ENCODE peak calls at places on chromosomes 11 and 22, in seven cellular contexts. W is transverse colon, D is GM23248, X is AG10803, I is GM06990, A is SK-N-MC, U is BJ. N is an unnamed sample.

GRCh38 chr11:64676253-64676615 is 46.8 kb downstream of the NRXN2 start:
- DNase-seq in D (no peak), U (no peak), X (no peak), A (no peak), W (no peak), I (no peak), N (no peak)

GRCh38 chr11:79438631-79439429 is 2.0 kb downstream of the TENM4 start:
- DNase-seq in U (no peak), X (peak; percentile 48), A (no peak), D (peak; percentile 50), W (peak; percentile 18), I (peak; percentile 25), N (peak; percentile 72)

GRCh38 chr11:130638048-130638447 is 189.6 kb downstream of the ADAMTS15 start:
- DNase-seq in W (no peak), X (no peak), U (no peak), D (no peak), I (no peak), A (no peak), N (no peak)

GRCh38 chr11:126438691-126439090 is 83.2 kb downstream of the ST3GAL4 start:
- DNase-seq in W (no peak), X (no peak), A (no peak), I (no peak), D (peak; percentile 57), U (no peak), N (no peak)

GRCh38 chr11:126257764-126258163 is 10.9 kb downstream of the SRPRA start:
- DNase-seq in A (no peak), X (peak; percentile 64), W (no peak), I (no peak), U (peak; percentile 30), D (peak; percentile 71), N (no peak)

GRCh38 chr11:47243454-47243853 is 5.2 kb downstream of the ACP2 start:
- DNase-seq in U (no peak), D (no peak), W (no peak), A (no peak), X (no peak), I (no peak), N (no peak)

GRCh38 chr22:41445171-41446056 is 1.2 kb downstream of the TOB2 start:
- DNase-seq in A (no peak), I (peak; percentile 34), W (peak; percentile 31), U (no peak), D (peak; percentile 57), X (no peak), N (peak; percentile 50)

GRCh38 chr22:32700186-32700882 is 101.2 kb upstream of the TIMP3 start:
- DNase-seq in U (no peak), I (no peak), D (peak; percentile 64), W (no peak), A (no peak), X (peak; percentile 73), N (no peak)

GRCh38 chr11:92739020-92739419 is 230.4 kb upstream of the MTNR1B start:
- DNase-seq in A (no peak), X (peak; percentile 77), D (peak; percentile 32), W (no peak), I (no peak), U (peak; percentile 19), N (no peak)

GRCh38 chr22:32333141-32333768 is 24.4 kb upstream of the RFPL3 start:
- DNase-seq in X (no peak), D (no peak), U (no peak), I (no peak), W (no peak), A (no peak), N (no peak)

GRCh38 chr22:46053563-46054090 is 76.7 kb upstream of the WNT7B start:
- DNase-seq in U (no peak), D (peak; percentile 87), I (peak; percentile 65), X (peak; percentile 64), W (peak; percentile 84), A (no peak), N (peak; percentile 65)

GRCh38 chr11:73359930-73360742 is 16.1 kb upstream of the RELT start:
- DNase-seq in A (no peak), W (no peak), I (no peak), D (peak; percentile 61), U (no peak), X (peak; percentile 45), N (peak; percentile 94)

GRCh38 chr22:18954941-18955571 is 19.0 kb upstream of the PRODH start:
- DNase-seq in W (no peak), X (no peak), I (no peak), A (no peak), U (no peak), D (no peak), N (peak; percentile 57)

GRCh38 chr11:503179-503981 is 3.7 kb downstream of the RNH1 start:
- DNase-seq in A (no peak), X (peak; percentile 87), U (no peak), W (peak; percentile 54), I (peak; percentile 62), D (peak; percentile 90), N (no peak)

GRCh38 chr22:24101966-24102365 is 79.3 kb upstream of the SUSD2 start:
- DNase-seq in D (peak; percentile 9), U (no peak), I (no peak), X (no peak), W (no peak), A (no peak), N (no peak)

GRCh38 chr11:75055511-75055910 is 41.2 kb downstream of the OR2AT4 start:
- DNase-seq in W (no peak), X (no peak), D (peak; percentile 56), U (no peak), A (no peak), I (no peak), N (no peak)

GRCh38 chr11:14346303-14346702 is 12.7 kb downstream of the RRAS2 start:
- DNase-seq in U (no peak), I (no peak), D (no peak), W (no peak), A (no peak), X (no peak), N (no peak)
- H3K4me3 ChIP-seq in U (no peak overlapping the region), I (no peak overlapping the region), D (no peak overlapping the region), W (no peak overlapping the region), A (no peak overlapping the region), X (no peak overlapping the region), N (no peak overlapping the region)

GRCh38 chr11:70826541-70826943 is 425.8 kb downstream of the SHANK2 start:
- DNase-seq in X (no peak), D (peak; percentile 14), W (no peak), A (no peak), U (no peak), I (no peak), N (peak; percentile 93)

GRCh38 chr11:70824590-70825300 is 426.4 kb downstream of the CTTN start:
- DNase-seq in A (no peak), D (no peak), U (no peak), I (no peak), X (no peak), W (no peak), N (peak; percentile 80)

GRCh38 chr11:70828498-70829159 is 423.7 kb downstream of the SHANK2 start:
- DNase-seq in U (no peak), D (peak; percentile 23), X (peak; percentile 1), I (no peak), W (peak; percentile 20), A (no peak), N (no peak)

GRCh38 chr11:70825893-70826540 is 426.4 kb downstream of the SHANK2 start:
- DNase-seq in U (no peak), W (no peak), X (no peak), D (peak; percentile 3), I (no peak), A (no peak), N (peak; percentile 81)

GRCh38 chr11:70826950-70827349 is 425.4 kb downstream of the SHANK2 start:
- DNase-seq in U (no peak), D (no peak), W (no peak), I (no peak), X (no peak), A (no peak), N (peak; percentile 65)
- H3K4me3 ChIP-seq in U (no peak overlapping the region), D (no peak overlapping the region), W (peak overlapping the region; percentile 4), I (no peak overlapping the region), X (no peak overlapping the region), A (no peak overlapping the region), N (no peak overlapping the region)

GRCh38 chr11:66360406-66361073 is 11.0 kb downstream of the SLC29A2 start:
- DNase-seq in D (no peak), I (no peak), A (no peak), W (no peak), X (no peak), U (no peak), N (peak; percentile 52)
- H3K4me3 ChIP-seq in D (no peak overlapping the region), I (no peak overlapping the region), A (no peak overlapping the region), W (no peak overlapping the region), X (no peak overlapping the region), U (no peak overlapping the region), N (no peak overlapping the region)

GRCh38 chr11:118888398-118888797 is 4.7 kb downstream of the CXCR5 start:
- DNase-seq in W (no peak), U (no peak), A (no peak), D (no peak), I (no peak), X (no peak), N (peak; percentile 12)
- H3K4me3 ChIP-seq in W (no peak overlapping the region), U (no peak overlapping the region), A (no peak overlapping the region), D (no peak overlapping the region), I (no peak overlapping the region), X (no peak overlapping the region), N (no peak overlapping the region)

DNA sequence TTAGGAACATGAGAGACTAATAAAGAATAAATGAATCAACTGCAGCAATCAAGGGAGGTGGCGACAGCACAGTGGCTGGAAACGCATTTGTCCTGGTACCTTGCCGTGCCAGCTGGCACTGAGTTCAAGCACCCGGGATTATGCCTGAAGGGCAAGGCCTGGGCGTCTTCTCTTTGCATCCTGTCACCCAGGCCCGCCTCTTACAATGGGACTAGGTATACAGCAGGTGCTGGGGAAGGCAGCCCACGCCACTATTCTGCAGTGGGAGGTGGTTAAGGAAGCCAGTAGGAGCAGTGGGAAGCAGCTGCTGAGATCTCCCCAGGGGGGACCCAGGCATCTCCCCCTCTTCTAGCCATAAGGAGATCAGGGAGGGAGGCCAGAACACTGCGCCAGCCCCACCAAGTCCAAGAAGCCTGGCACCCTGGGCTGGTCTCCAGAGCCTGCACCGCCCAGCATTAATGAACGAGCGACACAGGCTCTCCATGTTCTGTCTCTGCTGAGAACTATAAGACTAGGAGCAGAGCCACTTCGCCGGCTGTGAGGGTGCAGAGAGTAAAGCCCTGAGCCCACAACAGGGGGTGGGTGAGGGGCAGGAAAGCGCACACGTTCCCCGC is 15.4 kb upstream of the BAIAP2L2 start:
- DNase-seq in W (no peak), I (no peak), X (no peak), A (no peak), U (no peak), D (no peak), N (no peak)
- H3K4me3 ChIP-seq in W (no peak overlapping the region), I (no peak overlapping the region), X (no peak overlapping the region), A (no peak overlapping the region), U (no peak overlapping the region), D (no peak overlapping the region), N (no peak overlapping the region)

GRCh38 chr11:13009921-13010736 is 1.0 kb downstream of the RASSF10 start:
- DNase-seq in I (no peak), W (no peak), X (no peak), D (peak; percentile 51), A (no peak), U (no peak), N (peak; percentile 78)
- H3K4me3 ChIP-seq in I (no peak overlapping the region), W (peak overlapping the region; percentile 34), X (no peak overlapping the region), D (peak overlapping the region; percentile 53), A (no peak overlapping the region), U (no peak overlapping the region), N (peak overlapping the region; percentile 55)

GRCh38 chr11:101914737-101915426 is at the start of gene CEP126:
- DNase-seq in D (peak; percentile 99), I (peak; percentile 89), W (peak; percentile 95), X (peak; percentile 95), U (peak; percentile 78), A (peak; percentile 37), N (peak; percentile 91)
- H3K4me3 ChIP-seq in D (peak within 1 kb of the TSS; percentile 86), I (peak within 1 kb of the TSS; percentile 55), W (peak within 1 kb of the TSS; percentile 61), X (peak within 1 kb of the TSS; percentile 83), U (peak within 1 kb of the TSS; percentile 60), A (peak within 1 kb of the TSS; percentile 86), N (peak within 1 kb of the TSS; percentile 71)